ENCODE peak calls at places on chromosome 9, in four cellular contexts. T, U, V and X are unnamed samples.

GRCh38 chr9:88230612-88231011 is 92.3 kb upstream of the SPATA31C2 start:
- DNase-seq in T (no peak), U (no peak), V (no peak), X (no peak)

GRCh38 chr9:34479316-34479865 is 20.8 kb downstream of the DNAI1 start:
- DNase-seq in T (no peak), U (no peak), V (no peak), X (no peak)

GRCh38 chr9:125485471-125485870 is 221.5 kb downstream of the MAPKAP1 start:
- DNase-seq in T (no peak), U (no peak), V (no peak), X (peak; percentile 42)

GRCh38 chr9:89808076-89808701 is 203.4 kb downstream of the GADD45G start:
- DNase-seq in T (no peak), U (no peak), V (no peak), X (peak; percentile 57)

GRCh38 chr9:12958708-12959107 is 183.9 kb downstream of the LURAP1L start:
- DNase-seq in T (no peak), U (no peak), V (no peak), X (no peak)

GRCh38 chr9:89576404-89576824 is 28.4 kb upstream of the GADD45G start:
- DNase-seq in T (no peak), U (no peak), V (no peak), X (no peak)

GRCh38 chr9:95715911-95716435 is 159.5 kb upstream of the ERCC6L2 start:
- DNase-seq in T (no peak), U (no peak), V (no peak), X (no peak)

GRCh38 chr9:78620303-78620702 is 323.4 kb downstream of the PSAT1 start:
- DNase-seq in T (no peak), U (no peak), V (no peak), X (no peak)

GRCh38 chr9:126587187-126588185 is 26.2 kb upstream of the LMX1B start:
- DNase-seq in T (peak; percentile 32), U (no peak), V (no peak), X (no peak)

GRCh38 chr9:137022620-137023008 is 5.4 kb downstream of the ABCA2 start:
- DNase-seq in T (no peak), U (no peak), V (no peak), X (no peak)

GRCh38 chr9:20041717-20042116 is 252.9 kb upstream of the SLC24A2 start:
- DNase-seq in T (no peak), U (no peak), V (no peak), X (no peak)

GRCh38 chr9:124254261-124254682 is 3.5 kb upstream of the NEK6 start:
- DNase-seq in T (no peak), U (no peak), V (no peak), X (no peak)

GRCh38 chr9:78791779-78792178 is 494.9 kb downstream of the PSAT1 start:
- DNase-seq in T (no peak), U (no peak), V (no peak), X (no peak)

GRCh38 chr9:71820516-71820915 is 52.2 kb upstream of the CEMIP2 start:
- DNase-seq in T (no peak), U (no peak), V (no peak), X (no peak)

GRCh38 chr9:114756920-114757319 is 48.9 kb downstream of the TNFSF15 start:
- DNase-seq in T (no peak), U (no peak), V (no peak), X (no peak)

GRCh38 chr9:135468866-135469521 is 10.6 kb upstream of the PPP1R26 start:
- DNase-seq in T (no peak), U (no peak), V (no peak), X (no peak)

GRCh38 chr9:114769664-114770063 is 36.2 kb downstream of the TNFSF15 start:
- DNase-seq in T (no peak), U (no peak), V (no peak), X (no peak)

GRCh38 chr9:76510041-76510440 is 51.1 kb downstream of the GCNT1 start:
- DNase-seq in T (no peak), U (no peak), V (no peak), X (no peak)

GRCh38 chr9:112970939-112971338 is 41.1 kb downstream of the ZNF883 start:
- DNase-seq in T (no peak), U (no peak), V (no peak), X (no peak)

GRCh38 chr9:18056993-18057369 is 417.0 kb upstream of the ADAMTSL1 start:
- DNase-seq in T (no peak), U (no peak), V (no peak), X (no peak)

DNA sequence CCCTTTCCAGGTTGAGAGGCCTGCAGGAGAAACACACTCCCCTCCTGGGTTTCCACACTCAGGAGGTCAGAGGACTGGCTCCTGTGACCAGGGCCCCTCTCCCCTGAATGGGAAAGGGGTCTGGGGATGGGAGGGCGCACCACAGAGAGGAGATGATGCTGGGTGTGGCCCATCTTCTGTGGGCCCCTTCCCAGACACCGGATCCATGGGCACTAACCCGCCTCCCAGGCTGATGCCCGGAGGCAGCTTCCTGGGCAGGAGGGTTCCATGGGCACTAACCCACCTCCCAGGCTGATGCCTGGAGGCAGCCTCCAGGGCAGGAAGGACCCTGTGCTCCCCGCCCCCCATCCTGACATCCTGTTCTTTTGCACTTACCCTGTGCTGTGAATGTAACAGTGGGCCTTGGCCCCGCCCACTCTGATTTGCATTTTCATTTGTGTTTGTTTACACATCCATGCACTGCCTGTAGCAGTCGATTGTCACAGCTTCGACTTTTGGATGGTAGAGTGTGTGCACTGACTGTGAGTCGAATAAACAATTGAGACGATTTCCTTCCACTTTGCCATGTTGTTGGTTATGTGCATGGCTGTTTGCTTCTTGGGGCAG is 9.3 kb upstream of the DOLPP1 start:
- DNase-seq in T (peak; percentile 92), U (no peak), V (peak; percentile 39), X (no peak)
- TF ChIP-seq CTCF in T (no peak), U (no peak), V (no peak), X (no peak)

DNA sequence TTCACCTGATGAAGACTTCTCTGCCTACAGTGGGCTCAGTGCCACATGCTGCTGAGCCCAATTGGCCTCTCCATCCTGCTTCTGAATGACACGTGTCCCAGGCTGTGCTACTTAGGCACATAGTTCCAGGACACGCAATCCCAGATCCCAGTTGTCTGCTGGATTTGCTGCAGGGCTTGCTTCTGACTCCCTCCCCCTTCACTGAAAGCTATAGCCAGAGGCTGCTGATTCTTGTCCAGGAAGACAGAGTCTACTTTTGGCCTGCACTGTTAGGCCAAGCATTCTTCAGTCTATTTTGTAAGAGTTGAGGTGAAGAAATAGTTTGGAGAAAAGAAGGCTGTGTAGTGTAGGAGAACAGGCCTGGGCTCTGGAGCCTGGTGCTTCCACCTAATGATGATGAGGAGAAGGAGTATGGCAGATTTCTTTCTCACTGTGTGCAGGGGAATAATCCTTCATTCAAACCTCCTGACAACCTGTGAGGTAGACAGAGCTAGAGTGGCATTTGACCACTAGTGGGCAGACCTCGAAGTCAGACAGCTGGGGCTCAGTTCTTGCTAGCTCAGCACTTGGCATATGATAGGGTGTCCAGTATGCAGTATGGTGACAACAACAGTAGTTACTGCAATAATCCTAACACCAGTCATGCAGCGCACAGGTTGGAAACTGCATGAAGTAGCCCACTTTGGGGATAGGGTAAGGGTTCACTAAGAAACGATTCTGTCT is 19.5 kb upstream of the ASPN start:
- DNase-seq in T (peak; percentile 44), U (peak; percentile 41), V (peak; percentile 26), X (no peak)
- TF ChIP-seq CTCF in T (no peak), U (peak; percentile 43), V (peak; percentile 42), X (peak; percentile 33)

GRCh38 chr9:117253256-117253655 is 161.6 kb downstream of the ASTN2 start:
- DNase-seq in T (no peak), U (no peak), V (no peak), X (no peak)

GRCh38 chr9:117250610-117251215 is 164.1 kb downstream of the ASTN2 start:
- DNase-seq in T (no peak), U (no peak), V (no peak), X (no peak)

GRCh38 chr9:117249799-117250198 is 165.1 kb downstream of the ASTN2 start:
- DNase-seq in T (no peak), U (no peak), V (no peak), X (no peak)

GRCh38 chr9:117245225-117245624 is 169.6 kb downstream of the ASTN2 start:
- DNase-seq in T (no peak), U (no peak), V (no peak), X (no peak)

DNA sequence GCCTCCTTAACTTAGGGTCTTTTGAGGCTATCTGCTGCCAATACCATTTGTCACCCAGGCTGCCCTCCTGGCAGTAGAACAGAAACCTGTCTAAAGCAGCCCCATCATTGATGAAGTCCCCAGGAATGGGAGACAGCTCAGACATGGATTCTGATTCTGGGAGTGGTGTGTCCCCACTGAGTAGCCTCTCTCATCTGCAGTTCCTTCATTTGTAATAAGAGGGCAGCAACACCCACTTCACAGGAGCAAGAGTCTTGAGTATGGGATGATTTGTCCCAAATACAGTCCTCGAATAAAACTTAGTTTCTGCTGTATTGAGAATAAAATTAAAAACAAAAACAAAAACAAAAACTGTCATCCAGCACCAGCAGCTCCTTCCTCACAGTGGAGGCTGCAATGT is 167.6 kb downstream of the ASTN2 start:
- DNase-seq in T (no peak), U (no peak), V (no peak), X (no peak)
- TF ChIP-seq CTCF in T (peak; percentile 16), U (no peak), V (no peak), X (peak; percentile 25)

GRCh38 chr9:4296217-4296616 is 3.7 kb downstream of the GLIS3 start:
- DNase-seq in T (no peak), U (no peak), V (no peak), X (no peak)
- TF ChIP-seq CTCF in T (no peak), U (no peak), V (no peak), X (no peak)

GRCh38 chr9:133876836-133877235 is 115.3 kb downstream of the VAV2 start:
- DNase-seq in T (no peak), U (no peak), V (no peak), X (no peak)

GRCh38 chr9:133875131-133875530 is 117.0 kb downstream of the VAV2 start:
- DNase-seq in T (no peak), U (no peak), V (no peak), X (no peak)

GRCh38 chr9:133874659-133875058 is 117.5 kb downstream of the VAV2 start:
- DNase-seq in T (no peak), U (no peak), V (no peak), X (no peak)

GRCh38 chr9:133877327-133877726 is 114.8 kb downstream of the VAV2 start:
- DNase-seq in T (no peak), U (no peak), V (no peak), X (no peak)

GRCh38 chr9:133876144-133876543 is 116.0 kb downstream of the VAV2 start:
- DNase-seq in T (peak; percentile 90), U (peak; percentile 33), V (no peak), X (no peak)
- TF ChIP-seq CTCF in T (peak; percentile 56), U (no peak), V (no peak), X (peak; percentile 26)

GRCh38 chr9:97806721-97807120 is 46.3 kb upstream of the FOXE1 start:
- DNase-seq in T (no peak), U (no peak), V (no peak), X (no peak)

GRCh38 chr9:97801180-97801579 is 51.8 kb upstream of the FOXE1 start:
- DNase-seq in T (no peak), U (no peak), V (no peak), X (no peak)

GRCh38 chr9:97804059-97804365 is 49.0 kb upstream of the FOXE1 start:
- DNase-seq in T (no peak), U (no peak), V (no peak), X (peak; percentile 64)

GRCh38 chr9:97802276-97802675 is 50.8 kb upstream of the FOXE1 start:
- DNase-seq in T (no peak), U (no peak), V (no peak), X (no peak)

GRCh38 chr9:97803167-97804058 is 49.6 kb upstream of the FOXE1 start:
- DNase-seq in T (peak; percentile 72), U (peak; percentile 74), V (peak; percentile 77), X (no peak)
- TF ChIP-seq CTCF in T (no peak), U (no peak), V (peak; percentile 37), X (peak; percentile 7)